ENCODE peak calls at places on chromosomes 4 and X, in eight cellular contexts. One of them, this sample, is unnamed.

GRCh38 chrX:50952406-50952805 is 41.9 kb downstream of the BMP15 start:
- DNase-seq in HCT116: no peak
- DNase-seq in H1: no peak
- DNase-seq in endothelial cell of umbilical vein: no peak
- DNase-seq in HepG2: no peak
- DNase-seq in K562: no peak
- DNase-seq in GM12878: no peak
- DNase-seq in SK-N-SH: no peak
- DNase-seq in this sample: no peak

GRCh38 chrX:86383681-86384540 is 235.7 kb downstream of the DACH2 start:
- DNase-seq in HCT116: no peak
- DNase-seq in H1: no peak
- DNase-seq in endothelial cell of umbilical vein: no peak
- DNase-seq in HepG2: no peak
- DNase-seq in K562: no peak
- DNase-seq in GM12878: no peak
- DNase-seq in SK-N-SH: no peak
- DNase-seq in this sample: no peak

GRCh38 chr4:110902500-110902899 is 279.6 kb upstream of the PITX2 start:
- DNase-seq in HCT116: no peak
- DNase-seq in H1: no peak
- DNase-seq in endothelial cell of umbilical vein: no peak
- DNase-seq in HepG2: no peak
- DNase-seq in K562: no peak
- DNase-seq in GM12878: no peak
- DNase-seq in SK-N-SH: no peak
- DNase-seq in this sample: no peak

GRCh38 chr4:186724861-186725419 is 1.3 kb upstream of the FAT1 start:
- DNase-seq in HCT116: no peak
- DNase-seq in H1: no peak
- DNase-seq in endothelial cell of umbilical vein: peak; percentile 25
- DNase-seq in HepG2: no peak
- DNase-seq in K562: no peak
- DNase-seq in GM12878: no peak
- DNase-seq in SK-N-SH: no peak
- DNase-seq in this sample: no peak

GRCh38 chr4:150457802-150458201 is 124.1 kb upstream of the MAB21L2 start:
- DNase-seq in HCT116: no peak
- DNase-seq in H1: no peak
- DNase-seq in endothelial cell of umbilical vein: no peak
- DNase-seq in HepG2: no peak
- DNase-seq in K562: no peak
- DNase-seq in GM12878: no peak
- DNase-seq in SK-N-SH: no peak
- DNase-seq in this sample: no peak

GRCh38 chrX:139194571-139195280 is 335.8 kb upstream of the F9 start:
- DNase-seq in HCT116: no peak
- DNase-seq in H1: no peak
- DNase-seq in endothelial cell of umbilical vein: no peak
- DNase-seq in HepG2: no peak
- DNase-seq in K562: peak; percentile 48
- DNase-seq in GM12878: no peak
- DNase-seq in SK-N-SH: no peak
- DNase-seq in this sample: no peak

GRCh38 chrX:153554519-153555167 is 37.2 kb downstream of the ATP2B3 start:
- DNase-seq in HCT116: peak; percentile 24
- DNase-seq in H1: peak; percentile 69
- DNase-seq in endothelial cell of umbilical vein: peak; percentile 24
- DNase-seq in HepG2: peak; percentile 27
- DNase-seq in K562: peak; percentile 68
- DNase-seq in GM12878: no peak
- DNase-seq in SK-N-SH: peak; percentile 85
- DNase-seq in this sample: no peak

GRCh38 chrX:101452051-101452450 is 33.2 kb upstream of the ARMCX4 start:
- DNase-seq in HCT116: no peak
- DNase-seq in H1: no peak
- DNase-seq in endothelial cell of umbilical vein: peak; percentile 27
- DNase-seq in HepG2: no peak
- DNase-seq in K562: no peak
- DNase-seq in GM12878: no peak
- DNase-seq in SK-N-SH: no peak
- DNase-seq in this sample: no peak

GRCh38 chr4:155742310-155743015 is 16.4 kb upstream of the GUCY1B1 start:
- DNase-seq in HCT116: no peak
- DNase-seq in H1: no peak
- DNase-seq in endothelial cell of umbilical vein: no peak
- DNase-seq in HepG2: no peak
- DNase-seq in K562: no peak
- DNase-seq in GM12878: no peak
- DNase-seq in SK-N-SH: no peak
- DNase-seq in this sample: no peak

GRCh38 chrX:151722241-151722846 is 6.5 kb downstream of the FATE1 start:
- DNase-seq in HCT116: peak; percentile 2
- DNase-seq in H1: peak; percentile 68
- DNase-seq in endothelial cell of umbilical vein: no peak
- DNase-seq in HepG2: peak; percentile 7
- DNase-seq in K562: peak; percentile 65
- DNase-seq in GM12878: no peak
- DNase-seq in SK-N-SH: peak; percentile 58
- DNase-seq in this sample: no peak

GRCh38 chrX:925652-926061 is 286.8 kb downstream of the CRLF2 start:
- DNase-seq in HCT116: no peak
- DNase-seq in H1: no peak
- DNase-seq in endothelial cell of umbilical vein: no peak
- DNase-seq in HepG2: no peak
- DNase-seq in K562: no peak
- DNase-seq in GM12878: no peak
- DNase-seq in SK-N-SH: no peak
- DNase-seq in this sample: no peak

GRCh38 chr4:88573995-88574394 is 18.3 kb upstream of the HERC3 start:
- DNase-seq in HCT116: peak; percentile 36
- DNase-seq in H1: no peak
- DNase-seq in endothelial cell of umbilical vein: no peak
- DNase-seq in HepG2: peak; percentile 13
- DNase-seq in K562: no peak
- DNase-seq in GM12878: no peak
- DNase-seq in SK-N-SH: no peak
- DNase-seq in this sample: no peak

GRCh38 chr4:44916406-44916805 is 190.1 kb upstream of the GNPDA2 start:
- DNase-seq in HCT116: no peak
- DNase-seq in H1: no peak
- DNase-seq in endothelial cell of umbilical vein: no peak
- DNase-seq in HepG2: no peak
- DNase-seq in K562: no peak
- DNase-seq in GM12878: no peak
- DNase-seq in SK-N-SH: no peak
- DNase-seq in this sample: no peak

GRCh38 chr4:17066241-17066640 is 167.8 kb upstream of the LDB2 start:
- DNase-seq in HCT116: no peak
- DNase-seq in H1: no peak
- DNase-seq in endothelial cell of umbilical vein: no peak
- DNase-seq in HepG2: no peak
- DNase-seq in K562: no peak
- DNase-seq in GM12878: no peak
- DNase-seq in SK-N-SH: no peak
- DNase-seq in this sample: no peak

GRCh38 chrX:10381218-10381617 is 224.4 kb downstream of the CLCN4 start:
- DNase-seq in HCT116: no peak
- DNase-seq in H1: no peak
- DNase-seq in endothelial cell of umbilical vein: no peak
- DNase-seq in HepG2: no peak
- DNase-seq in K562: no peak
- DNase-seq in GM12878: no peak
- DNase-seq in SK-N-SH: no peak
- DNase-seq in this sample: peak; percentile 12

GRCh38 chr4:165351359-165352130 is 24.1 kb downstream of the MSMO1 start:
- DNase-seq in HCT116: no peak
- DNase-seq in H1: no peak
- DNase-seq in endothelial cell of umbilical vein: no peak
- DNase-seq in HepG2: peak; percentile 43
- DNase-seq in K562: no peak
- DNase-seq in GM12878: no peak
- DNase-seq in SK-N-SH: no peak
- DNase-seq in this sample: no peak

GRCh38 chr4:39729557-39729956 is 31.6 kb downstream of the UBE2K start:
- DNase-seq in HCT116: no peak
- DNase-seq in H1: no peak
- DNase-seq in endothelial cell of umbilical vein: no peak
- DNase-seq in HepG2: no peak
- DNase-seq in K562: no peak
- DNase-seq in GM12878: no peak
- DNase-seq in SK-N-SH: no peak
- DNase-seq in this sample: no peak

DNA sequence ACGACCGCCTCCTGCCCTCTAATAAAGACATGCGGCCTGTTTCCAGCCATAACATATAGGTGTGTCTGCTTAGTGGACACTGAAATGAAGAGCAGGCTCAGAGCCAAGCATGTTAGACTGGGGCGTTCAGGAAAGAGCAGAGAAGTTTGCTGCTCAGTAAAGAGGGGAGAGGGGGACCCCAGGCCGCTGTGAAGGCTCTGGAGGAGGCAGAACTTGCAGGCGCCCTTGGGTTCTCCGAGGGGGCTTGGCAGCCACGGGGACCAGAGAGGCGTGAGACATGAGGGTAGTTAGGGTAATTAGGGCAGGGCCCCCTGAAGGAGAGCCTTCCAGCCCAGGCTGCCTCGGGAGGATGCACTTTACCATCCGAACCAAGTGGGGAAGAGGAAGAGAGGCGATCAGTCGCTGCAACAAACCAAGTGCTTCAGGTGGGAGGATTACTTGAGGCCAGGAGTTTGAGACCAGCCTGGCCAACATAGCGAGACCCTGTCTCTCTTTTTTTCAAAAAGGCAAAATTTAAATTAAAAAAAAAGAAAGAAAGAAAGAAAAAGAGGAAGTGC is 46.6 kb upstream of the CDKN2AIP start:
- DNase-seq in HCT116: no peak
- DNase-seq in H1: no peak
- DNase-seq in endothelial cell of umbilical vein: no peak
- DNase-seq in HepG2: no peak
- DNase-seq in K562: no peak
- DNase-seq in GM12878: no peak
- DNase-seq in SK-N-SH: no peak
- DNase-seq in this sample: no peak
- H3K9ac ChIP-seq in HCT116: no peak overlapping the region
- H3K9ac ChIP-seq in H1: no peak overlapping the region
- H3K9ac ChIP-seq in endothelial cell of umbilical vein: no peak overlapping the region
- H3K9ac ChIP-seq in HepG2: peak overlapping the region; percentile 57
- H3K9ac ChIP-seq in K562: peak overlapping the region; percentile 78
- H3K9ac ChIP-seq in GM12878: no peak overlapping the region
- H3K9ac ChIP-seq in SK-N-SH: no peak overlapping the region
- H3K9ac ChIP-seq in this sample: peak overlapping the region; percentile 59

DNA sequence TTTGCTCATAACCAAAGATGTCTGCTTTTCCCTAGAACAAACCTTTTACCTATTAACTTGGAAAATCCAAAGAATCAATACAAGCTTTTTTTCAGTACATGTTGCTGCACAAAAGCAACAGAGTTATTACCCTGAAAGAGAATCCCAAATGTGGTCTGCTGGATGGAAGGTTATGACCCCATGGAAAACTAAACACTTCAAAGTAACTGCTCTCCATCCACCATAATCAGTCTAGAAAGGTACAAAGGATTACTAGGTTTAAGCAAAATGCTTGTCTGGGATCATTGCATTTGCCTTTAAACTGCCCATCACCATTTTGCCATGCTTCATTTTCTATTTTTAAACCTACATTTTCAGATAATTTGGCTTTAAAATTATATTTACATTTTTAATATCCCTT is 11.7 kb downstream of the MMRN1 start:
- DNase-seq in HCT116: no peak
- DNase-seq in H1: no peak
- DNase-seq in endothelial cell of umbilical vein: no peak
- DNase-seq in HepG2: no peak
- DNase-seq in K562: no peak
- DNase-seq in GM12878: no peak
- DNase-seq in SK-N-SH: no peak
- DNase-seq in this sample: no peak
- TF ChIP-seq POLR2AphosphoS5 in HCT116: no peak
- TF ChIP-seq POLR2AphosphoS5 in H1: no peak
- TF ChIP-seq POLR2AphosphoS5 in endothelial cell of umbilical vein: no peak
- TF ChIP-seq POLR2AphosphoS5 in HepG2: no peak
- TF ChIP-seq POLR2AphosphoS5 in K562: no peak
- TF ChIP-seq POLR2AphosphoS5 in GM12878: no peak
- TF ChIP-seq POLR2AphosphoS5 in SK-N-SH: no peak
- TF ChIP-seq POLR2AphosphoS5 in this sample: no peak

GRCh38 chr4:175986-176385 is 51.7 kb downstream of the ZNF718 start:
- DNase-seq in HCT116: no peak
- DNase-seq in H1: no peak
- DNase-seq in endothelial cell of umbilical vein: no peak
- DNase-seq in HepG2: no peak
- DNase-seq in K562: no peak
- DNase-seq in GM12878: no peak
- DNase-seq in SK-N-SH: no peak
- DNase-seq in this sample: no peak
- H3K9me3 ChIP-seq in HCT116: peaks cover 13% of the 10 kb centered on the region
- H3K9me3 ChIP-seq in H1: peaks cover 22% of the 10 kb centered on the region
- H3K9me3 ChIP-seq in endothelial cell of umbilical vein: peaks cover 2% of the 10 kb centered on the region
- H3K9me3 ChIP-seq in HepG2: peaks cover 96% of the 10 kb centered on the region
- H3K9me3 ChIP-seq in K562: no peaks in the 10 kb centered on the region
- H3K9me3 ChIP-seq in GM12878: peaks cover 13% of the 10 kb centered on the region
- H3K9me3 ChIP-seq in SK-N-SH: peaks cover 3% of the 10 kb centered on the region
- H3K9me3 ChIP-seq in this sample: peaks cover 3% of the 10 kb centered on the region

GRCh38 chr4:154124539-154125255 is 335.8 kb upstream of the SFRP2 start:
- DNase-seq in HCT116: peak; percentile 65
- DNase-seq in H1: no peak
- DNase-seq in endothelial cell of umbilical vein: no peak
- DNase-seq in HepG2: no peak
- DNase-seq in K562: no peak
- DNase-seq in GM12878: no peak
- DNase-seq in SK-N-SH: no peak
- DNase-seq in this sample: no peak

GRCh38 chr4:154119317-154119716 is 330.4 kb upstream of the SFRP2 start:
- DNase-seq in HCT116: no peak
- DNase-seq in H1: no peak
- DNase-seq in endothelial cell of umbilical vein: no peak
- DNase-seq in HepG2: no peak
- DNase-seq in K562: no peak
- DNase-seq in GM12878: no peak
- DNase-seq in SK-N-SH: no peak
- DNase-seq in this sample: no peak

GRCh38 chr4:154120690-154121089 is 331.8 kb upstream of the SFRP2 start:
- DNase-seq in HCT116: no peak
- DNase-seq in H1: no peak
- DNase-seq in endothelial cell of umbilical vein: no peak
- DNase-seq in HepG2: no peak
- DNase-seq in K562: no peak
- DNase-seq in GM12878: no peak
- DNase-seq in SK-N-SH: no peak
- DNase-seq in this sample: no peak

GRCh38 chr4:154123897-154124296 is 335.0 kb upstream of the SFRP2 start:
- DNase-seq in HCT116: no peak
- DNase-seq in H1: no peak
- DNase-seq in endothelial cell of umbilical vein: no peak
- DNase-seq in HepG2: no peak
- DNase-seq in K562: no peak
- DNase-seq in GM12878: no peak
- DNase-seq in SK-N-SH: no peak
- DNase-seq in this sample: no peak

DNA sequence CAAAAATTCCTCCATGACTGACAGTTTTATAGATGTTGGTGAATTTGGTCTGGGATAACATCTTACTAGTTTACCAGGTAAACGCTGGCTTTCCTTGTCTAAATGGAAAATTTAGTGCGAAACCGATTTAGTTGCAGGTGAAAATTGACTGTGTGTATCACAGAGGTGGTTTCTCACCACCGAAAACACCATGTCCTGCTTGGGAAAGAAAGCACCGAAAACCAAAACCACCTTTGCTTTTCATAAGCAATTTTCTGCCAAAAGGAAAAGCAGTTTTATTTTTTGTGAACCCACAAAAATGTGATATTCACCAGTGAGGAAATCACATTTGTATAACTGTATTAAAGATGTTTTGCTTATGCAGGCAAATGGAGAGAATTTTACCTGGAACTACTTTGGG is 331.4 kb upstream of the SFRP2 start:
- DNase-seq in HCT116: no peak
- DNase-seq in H1: no peak
- DNase-seq in endothelial cell of umbilical vein: no peak
- DNase-seq in HepG2: no peak
- DNase-seq in K562: no peak
- DNase-seq in GM12878: no peak
- DNase-seq in SK-N-SH: no peak
- DNase-seq in this sample: no peak
- H3K9ac ChIP-seq in HCT116: no peak overlapping the region
- H3K9ac ChIP-seq in H1: no peak overlapping the region
- H3K9ac ChIP-seq in endothelial cell of umbilical vein: no peak overlapping the region
- H3K9ac ChIP-seq in HepG2: no peak overlapping the region
- H3K9ac ChIP-seq in K562: no peak overlapping the region
- H3K9ac ChIP-seq in GM12878: no peak overlapping the region
- H3K9ac ChIP-seq in SK-N-SH: no peak overlapping the region
- H3K9ac ChIP-seq in this sample: no peak overlapping the region

This sample was measured in SK-N-MC.